ENCODE peak calls at places on chromosome 7, in eight cellular contexts. F is GM12891, C is heart left ventricle, B is H1, I is IMR-90, R is suprapubic skin, P is transverse colon, M is breast epithelium. A is an unnamed sample.

GRCh38 chr7:28258240-28258639 is 77.6 kb upstream of the JAZF1 start:
- DNase-seq in M (no peak), F (no peak), R (no peak), C (no peak), I (no peak), P (no peak), B (no peak), A (no peak)

GRCh38 chr7:5596896-5597246 is 173.2 kb upstream of the TNRC18 start:
- DNase-seq in P (no peak), R (no peak), I (no peak), B (no peak), C (no peak), M (no peak), F (no peak), A (no peak)

GRCh38 chr7:99627513-99627912 is 10.8 kb downstream of the ZSCAN25 start:
- DNase-seq in I (no peak), P (no peak), F (no peak), C (no peak), M (no peak), R (no peak), B (no peak), A (no peak)

GRCh38 chr7:78253850-78254249 is 455.3 kb downstream of the PHTF2 start:
- DNase-seq in P (no peak), M (no peak), I (no peak), B (no peak), R (no peak), C (no peak), F (no peak), A (no peak)

GRCh38 chr7:151012031-151012692 is 12.1 kb downstream of the ATG9B start:
- DNase-seq in R (no peak), F (no peak), C (no peak), I (peak), B (no peak), M (no peak), P (peak), A (no peak)

GRCh38 chr7:135946289-135947055 is 30.7 kb downstream of the MTPN start:
- DNase-seq in R (no peak), I (no peak), B (no peak), F (no peak), P (no peak), M (no peak), C (no peak), A (no peak)

GRCh38 chr7:115868369-115868768 is 162.2 kb downstream of the TFEC start:
- DNase-seq in M (no peak), C (no peak), F (no peak), B (no peak), R (no peak), P (no peak), I (no peak), A (no peak)

GRCh38 chr7:97454636-97455035 is 277.2 kb upstream of the TAC1 start:
- DNase-seq in C (no peak), M (no peak), B (no peak), R (no peak), F (no peak), I (no peak), P (no peak), A (no peak)

GRCh38 chr7:144853542-144853941 is 17.7 kb upstream of the TPK1 start:
- DNase-seq in B (no peak), M (no peak), P (no peak), F (no peak), R (no peak), I (no peak), C (no peak), A (no peak)

GRCh38 chr7:98567979-98568378 is 49.1 kb upstream of the NPTX2 start:
- DNase-seq in C (no peak), F (no peak), P (no peak), B (no peak), I (no peak), R (no peak), M (no peak), A (no peak)

GRCh38 chr7:32074787-32075570 is 4.8 kb upstream of the PDE1C start:
- DNase-seq in B (no peak), M (no peak), P (no peak), C (no peak), I (no peak), R (no peak), F (no peak), A (no peak)

GRCh38 chr7:105521027-105521730 is 892 bp downstream of the PUS7 start:
- DNase-seq in I (peak), F (peak), P (peak), R (peak), C (peak), B (no peak), M (no peak), A (peak)

GRCh38 chr7:112892263-112892662 is 102.1 kb upstream of the TMEM168 start:
- DNase-seq in I (peak), B (no peak), M (no peak), P (no peak), F (no peak), C (no peak), R (no peak), A (no peak)

GRCh38 chr7:31890198-31890597 is 180.0 kb downstream of the PDE1C start:
- DNase-seq in I (peak), B (no peak), C (no peak), P (peak), F (no peak), M (peak), R (no peak), A (no peak)

GRCh38 chr7:132899833-132900232 is 182.1 kb downstream of the CHCHD3 start:
- DNase-seq in I (no peak), R (no peak), M (no peak), P (no peak), B (no peak), F (no peak), C (no peak), A (no peak)

GRCh38 chr7:25716421-25716820 is 435.6 kb upstream of the NFE2L3 start:
- DNase-seq in C (no peak), R (no peak), F (no peak), P (no peak), I (peak), B (no peak), M (no peak), A (peak)

GRCh38 chr7:123655614-123656013 is at the start of gene LMOD2:
- DNase-seq in M (no peak), I (no peak), C (peak), P (no peak), F (no peak), R (no peak), B (no peak), A (no peak)
- TF ChIP-seq POLR2A in M (no peak), I (no peak), C (no peak), P (no peak), F (no peak), R (no peak), B (no peak), A (no peak)

GRCh38 chr7:130961128-130961601 is 227.2 kb upstream of the KLF14 start:
- DNase-seq in R (no peak), B (no peak), C (no peak), F (peak), P (peak), I (peak), M (no peak), A (no peak)
- TF ChIP-seq POLR2A in R (no peak), B (no peak), C (no peak), F (peak), P (no peak), I (no peak), M (no peak), A (peak)

GRCh38 chr7:30352169-30352568 is 67.8 kb downstream of the ZNRF2 start:
- DNase-seq in I (no peak), M (no peak), F (no peak), R (no peak), C (no peak), P (no peak), B (no peak), A (no peak)
- TF ChIP-seq POLR2A in I (no peak), M (no peak), F (no peak), R (no peak), C (no peak), P (no peak), B (no peak), A (no peak)

DNA sequence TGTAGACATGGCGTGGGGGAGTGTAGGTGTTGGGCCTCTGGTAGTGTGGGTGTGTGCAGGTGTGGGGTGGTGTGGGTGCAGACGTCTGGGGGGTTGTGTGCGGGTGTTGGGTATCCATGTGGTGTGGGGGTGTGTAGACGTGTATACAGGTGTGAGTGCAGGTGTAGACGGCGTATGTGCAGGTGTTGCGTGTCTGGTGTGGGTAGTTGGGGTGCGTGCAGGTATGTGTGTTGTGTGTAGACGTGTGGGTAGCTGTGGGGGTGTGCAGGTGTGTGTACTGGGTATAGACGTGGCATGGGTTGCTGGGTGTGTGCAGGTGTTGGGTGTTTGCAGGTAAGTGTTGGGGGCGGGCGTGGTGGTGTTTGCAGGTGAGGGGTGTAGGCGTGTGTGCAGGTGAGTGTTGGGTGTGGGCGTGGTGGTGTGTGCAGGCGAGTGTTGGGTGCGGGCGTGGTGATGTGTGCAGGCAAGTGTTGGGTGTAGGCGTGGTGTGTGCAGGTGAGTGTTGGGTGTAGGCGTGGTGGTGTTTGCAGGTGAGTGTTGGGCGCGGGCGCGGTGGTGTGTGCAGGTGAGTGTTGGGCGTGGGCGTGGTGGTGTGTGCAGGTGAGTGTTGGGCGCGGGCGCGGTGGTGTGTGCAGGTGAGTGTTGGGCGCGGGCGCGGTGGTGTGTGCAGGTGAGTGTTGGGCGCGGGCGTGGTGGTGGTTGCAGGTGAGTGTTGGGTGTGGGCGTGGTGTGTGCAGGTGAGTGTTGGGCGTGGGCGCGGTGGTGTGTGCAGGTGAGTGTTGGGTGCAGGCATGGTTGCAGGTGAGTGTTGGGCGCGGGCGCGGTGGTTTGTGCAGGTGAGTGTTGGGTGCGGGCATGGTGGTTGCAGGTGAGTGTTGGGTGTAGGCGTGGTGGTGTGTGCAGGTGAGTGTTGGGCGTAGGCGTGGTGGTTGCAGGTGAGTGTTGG is 16.6 kb downstream of the GET4 start:
- DNase-seq in F (no peak), R (no peak), C (no peak), I (no peak), B (no peak), P (no peak), M (no peak), A (no peak)
- TF ChIP-seq POLR2A in F (no peak), R (no peak), C (no peak), I (no peak), B (no peak), P (no peak), M (no peak), A (no peak)

DNA sequence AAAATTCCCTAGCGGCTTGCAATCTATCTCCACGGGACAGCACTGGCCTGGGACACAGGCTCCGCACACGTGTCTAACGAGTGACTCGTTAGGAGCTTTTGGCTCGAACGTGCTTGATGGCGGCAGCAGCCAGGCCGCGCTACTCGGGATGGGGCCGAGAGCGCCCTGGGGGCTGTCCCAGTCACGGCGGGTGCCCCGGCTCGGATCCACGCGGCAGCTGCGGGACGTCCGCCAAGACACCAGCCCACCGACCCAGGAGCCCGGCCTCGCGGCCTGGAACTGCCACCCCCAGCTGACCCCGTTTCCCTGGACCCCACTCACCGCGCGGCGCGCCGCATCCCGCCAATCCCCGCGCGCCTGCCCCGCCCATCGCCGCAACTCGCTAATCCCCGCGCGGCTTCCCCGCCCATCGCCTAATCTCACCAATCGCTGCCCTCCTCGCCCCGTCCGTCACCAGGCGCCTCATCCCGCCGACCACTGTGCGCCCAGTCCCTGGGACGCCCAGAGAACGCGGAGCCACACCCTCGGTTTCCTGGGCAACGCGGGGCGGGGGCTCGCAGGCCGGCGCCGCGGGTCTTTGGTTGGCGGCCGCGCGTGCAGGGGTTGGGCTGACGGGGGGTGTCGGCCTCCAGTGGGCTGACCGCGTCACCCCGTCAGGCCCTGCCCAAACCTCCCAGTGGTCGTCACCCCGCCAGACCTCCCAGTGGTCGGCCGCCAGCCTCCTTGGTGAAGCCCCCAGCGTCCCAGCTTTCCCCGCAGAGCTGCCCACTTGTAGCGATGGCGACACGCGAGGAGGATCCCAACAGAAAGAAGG is at the start of gene POLD2:
- DNase-seq in B (peak), C (peak), M (peak), P (peak), F (peak), I (peak), R (peak), A (peak)
- TF ChIP-seq POLR2A in B (no peak), C (no peak), M (peak), P (peak), F (peak), I (peak), R (no peak), A (peak)

GRCh38 chr7:96321041-96321669 is 743 bp downstream of the SLC25A13 start:
- DNase-seq in F (peak), C (peak), P (peak), M (peak), I (peak), R (peak), B (no peak), A (peak)
- TF ChIP-seq POLR2A in F (peak), C (no peak), P (peak), M (no peak), I (peak), R (no peak), B (no peak), A (peak)

DNA sequence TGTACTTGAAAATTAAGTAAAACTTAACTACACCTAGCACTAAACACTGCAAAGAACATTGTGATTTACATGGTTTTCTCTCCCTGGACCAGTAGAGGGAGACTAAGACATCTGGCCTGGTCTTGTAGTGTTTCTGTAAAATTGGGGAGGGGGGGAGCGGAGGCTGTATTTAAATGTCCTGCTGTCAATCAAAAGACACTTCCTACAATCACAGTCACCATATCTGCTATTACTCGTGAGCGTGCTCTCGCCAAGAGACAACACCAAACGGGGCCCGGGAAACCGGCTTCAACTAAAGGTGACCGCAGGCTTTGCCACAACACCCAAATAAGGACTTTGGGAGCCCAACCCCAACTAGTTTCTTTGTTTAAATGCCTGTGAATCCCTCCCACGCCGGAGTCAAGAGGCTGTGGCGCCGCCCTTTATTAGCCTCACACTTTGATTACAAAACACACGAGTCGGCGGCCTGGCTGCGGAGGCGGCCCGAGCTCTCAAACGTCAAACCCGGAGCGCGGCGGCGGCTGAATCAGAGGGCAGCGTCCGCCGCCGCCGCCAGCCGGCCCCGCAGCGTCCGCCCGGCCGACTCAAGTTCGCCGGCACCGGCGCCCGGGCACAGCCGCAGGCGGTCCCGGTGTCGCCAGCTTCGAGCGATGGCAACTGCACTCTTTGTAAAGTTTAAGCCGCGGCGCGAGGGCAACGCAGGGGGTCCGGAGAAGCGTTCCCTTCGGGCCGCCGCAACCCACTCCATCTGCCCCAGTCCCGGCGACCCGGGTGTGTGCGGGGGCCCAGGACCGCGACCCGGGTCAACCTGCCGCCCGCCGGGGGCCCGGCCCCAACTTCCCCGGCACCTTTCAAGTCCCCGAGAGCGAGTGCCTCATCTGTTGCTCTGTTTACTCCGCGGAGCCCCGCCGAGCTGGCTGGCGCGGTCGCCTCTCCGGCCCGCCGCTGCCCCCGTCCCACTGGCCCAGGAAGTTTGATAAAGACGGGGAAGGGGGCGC is 1.3 kb downstream of the KDM7A start:
- DNase-seq in F (peak), I (peak), P (peak), M (peak), B (peak), R (peak), C (peak), A (peak)
- TF ChIP-seq POLR2A in F (no peak), I (peak), P (peak), M (peak), B (no peak), R (peak), C (peak), A (no peak)

DNA sequence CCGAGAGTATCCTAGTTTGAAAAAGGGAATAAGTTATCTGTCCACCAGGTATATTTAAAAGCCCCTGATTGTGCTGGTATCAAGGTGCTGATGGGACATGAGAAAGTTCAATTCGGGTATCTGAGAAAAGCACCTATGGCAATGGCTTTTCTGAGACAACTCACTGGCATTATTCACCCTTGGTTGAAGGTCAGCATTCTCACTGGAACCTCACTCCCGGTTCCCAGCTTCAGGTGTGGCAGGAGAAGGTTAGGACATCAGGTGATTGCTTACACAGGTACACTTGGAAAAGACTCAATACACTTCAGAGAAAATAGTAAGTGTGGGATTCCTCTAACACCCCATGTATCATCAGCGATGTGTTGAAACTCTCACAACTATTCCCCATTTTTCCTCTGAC is 643.1 kb downstream of the INHBA start:
- DNase-seq in I (no peak), R (no peak), M (no peak), C (no peak), B (no peak), P (no peak), F (no peak), A (no peak)
- TF ChIP-seq POLR2A in I (no peak), R (no peak), M (no peak), C (no peak), B (no peak), P (no peak), F (no peak), A (no peak)

GRCh38 chr7:101244385-101245146 is at the start of gene FIS1:
- DNase-seq in B (peak), P (peak), R (peak), I (peak), M (peak), F (peak), C (peak), A (peak)
- TF ChIP-seq POLR2A in B (no peak), P (peak), R (no peak), I (peak), M (peak), F (peak), C (peak), A (no peak)

A was measured in H54.